ENCODE peak calls at places on chromosomes 11 and 22, in nine cellular contexts. One of them, this sample, is unnamed.

GRCh38 chr11:67409261-67409666 is 5.4 kb downstream of the TBC1D10C start:
- DNase-seq in COR-L47: no peak
- DNase-seq in NCI-H1436: no peak
- DNase-seq in stimulated activated CD4-positive, alpha-beta T cell treated with anti-CD3 and anti-CD28 coated beads, Interleukin-4, amount 100 ng/mL, for 48 hours: no peak
- DNase-seq in mammary epithelial cell: no peak
- DNase-seq in NCI-H345: no peak
- DNase-seq in activated T-cell treated with anti-CD3 and anti-CD28 coated beads for 1 hour: peak
- DNase-seq in HCT116: no peak
- DNase-seq in hepatocyte: no peak
- DNase-seq in this sample: peak

GRCh38 chr22:35648066-35649025 is at the start of gene APOL6:
- DNase-seq in COR-L47: no peak
- DNase-seq in NCI-H1436: no peak
- DNase-seq in stimulated activated CD4-positive, alpha-beta T cell treated with anti-CD3 and anti-CD28 coated beads, Interleukin-4, amount 100 ng/mL, for 48 hours: peak
- DNase-seq in mammary epithelial cell: peak
- DNase-seq in NCI-H345: no peak
- DNase-seq in activated T-cell treated with anti-CD3 and anti-CD28 coated beads for 1 hour: no peak
- DNase-seq in HCT116: no peak
- DNase-seq in hepatocyte: peak
- DNase-seq in this sample: peak

GRCh38 chr11:104619751-104620150 is 278.5 kb downstream of the CASP12 start:
- DNase-seq in COR-L47: no peak
- DNase-seq in NCI-H1436: no peak
- DNase-seq in stimulated activated CD4-positive, alpha-beta T cell treated with anti-CD3 and anti-CD28 coated beads, Interleukin-4, amount 100 ng/mL, for 48 hours: no peak
- DNase-seq in mammary epithelial cell: no peak
- DNase-seq in NCI-H345: no peak
- DNase-seq in activated T-cell treated with anti-CD3 and anti-CD28 coated beads for 1 hour: no peak
- DNase-seq in HCT116: no peak
- DNase-seq in hepatocyte: no peak
- DNase-seq in this sample: no peak

GRCh38 chr22:28111501-28111900 is 192.4 kb upstream of the PITPNB start:
- DNase-seq in COR-L47: no peak
- DNase-seq in NCI-H1436: no peak
- DNase-seq in stimulated activated CD4-positive, alpha-beta T cell treated with anti-CD3 and anti-CD28 coated beads, Interleukin-4, amount 100 ng/mL, for 48 hours: no peak
- DNase-seq in mammary epithelial cell: no peak
- DNase-seq in NCI-H345: no peak
- DNase-seq in activated T-cell treated with anti-CD3 and anti-CD28 coated beads for 1 hour: no peak
- DNase-seq in HCT116: no peak
- DNase-seq in hepatocyte: no peak
- DNase-seq in this sample: no peak

GRCh38 chr11:37973926-37974325 is 1375.9 kb upstream of the RAG2 start:
- DNase-seq in COR-L47: no peak
- DNase-seq in NCI-H1436: no peak
- DNase-seq in stimulated activated CD4-positive, alpha-beta T cell treated with anti-CD3 and anti-CD28 coated beads, Interleukin-4, amount 100 ng/mL, for 48 hours: no peak
- DNase-seq in mammary epithelial cell: peak
- DNase-seq in NCI-H345: no peak
- DNase-seq in activated T-cell treated with anti-CD3 and anti-CD28 coated beads for 1 hour: no peak
- DNase-seq in HCT116: no peak
- DNase-seq in hepatocyte: peak
- DNase-seq in this sample: no peak

GRCh38 chr11:60700689-60701508 is 1.5 kb downstream of the MS4A8 start:
- DNase-seq in COR-L47: peak
- DNase-seq in NCI-H1436: peak
- DNase-seq in stimulated activated CD4-positive, alpha-beta T cell treated with anti-CD3 and anti-CD28 coated beads, Interleukin-4, amount 100 ng/mL, for 48 hours: no peak
- DNase-seq in mammary epithelial cell: no peak
- DNase-seq in NCI-H345: peak
- DNase-seq in activated T-cell treated with anti-CD3 and anti-CD28 coated beads for 1 hour: no peak
- DNase-seq in HCT116: peak
- DNase-seq in hepatocyte: peak
- DNase-seq in this sample: no peak

GRCh38 chr22:28025866-28026575 is 107.0 kb upstream of the PITPNB start:
- DNase-seq in COR-L47: no peak
- DNase-seq in NCI-H1436: no peak
- DNase-seq in stimulated activated CD4-positive, alpha-beta T cell treated with anti-CD3 and anti-CD28 coated beads, Interleukin-4, amount 100 ng/mL, for 48 hours: no peak
- DNase-seq in mammary epithelial cell: no peak
- DNase-seq in NCI-H345: no peak
- DNase-seq in activated T-cell treated with anti-CD3 and anti-CD28 coated beads for 1 hour: no peak
- DNase-seq in HCT116: no peak
- DNase-seq in hepatocyte: no peak
- DNase-seq in this sample: no peak

GRCh38 chr22:33922268-33922667 is 2.0 kb upstream of the LARGE1 start:
- DNase-seq in COR-L47: no peak
- DNase-seq in NCI-H1436: no peak
- DNase-seq in stimulated activated CD4-positive, alpha-beta T cell treated with anti-CD3 and anti-CD28 coated beads, Interleukin-4, amount 100 ng/mL, for 48 hours: no peak
- DNase-seq in mammary epithelial cell: peak
- DNase-seq in NCI-H345: peak
- DNase-seq in activated T-cell treated with anti-CD3 and anti-CD28 coated beads for 1 hour: no peak
- DNase-seq in HCT116: no peak
- DNase-seq in hepatocyte: peak
- DNase-seq in this sample: no peak

GRCh38 chr11:82907376-82907775 is 5.8 kb downstream of the DDIAS start:
- DNase-seq in COR-L47: no peak
- DNase-seq in NCI-H1436: no peak
- DNase-seq in stimulated activated CD4-positive, alpha-beta T cell treated with anti-CD3 and anti-CD28 coated beads, Interleukin-4, amount 100 ng/mL, for 48 hours: no peak
- DNase-seq in mammary epithelial cell: no peak
- DNase-seq in NCI-H345: no peak
- DNase-seq in activated T-cell treated with anti-CD3 and anti-CD28 coated beads for 1 hour: no peak
- DNase-seq in HCT116: no peak
- DNase-seq in hepatocyte: no peak
- DNase-seq in this sample: no peak

GRCh38 chr11:96969251-96969650 is 579.4 kb downstream of the JRKL start:
- DNase-seq in COR-L47: no peak
- DNase-seq in NCI-H1436: no peak
- DNase-seq in stimulated activated CD4-positive, alpha-beta T cell treated with anti-CD3 and anti-CD28 coated beads, Interleukin-4, amount 100 ng/mL, for 48 hours: no peak
- DNase-seq in mammary epithelial cell: peak
- DNase-seq in NCI-H345: no peak
- DNase-seq in activated T-cell treated with anti-CD3 and anti-CD28 coated beads for 1 hour: no peak
- DNase-seq in HCT116: no peak
- DNase-seq in hepatocyte: no peak
- DNase-seq in this sample: no peak

GRCh38 chr11:11081786-11082185 is 223.9 kb upstream of the ZBED5 start:
- DNase-seq in COR-L47: no peak
- DNase-seq in NCI-H1436: no peak
- DNase-seq in stimulated activated CD4-positive, alpha-beta T cell treated with anti-CD3 and anti-CD28 coated beads, Interleukin-4, amount 100 ng/mL, for 48 hours: no peak
- DNase-seq in mammary epithelial cell: no peak
- DNase-seq in NCI-H345: no peak
- DNase-seq in activated T-cell treated with anti-CD3 and anti-CD28 coated beads for 1 hour: no peak
- DNase-seq in HCT116: no peak
- DNase-seq in hepatocyte: no peak
- DNase-seq in this sample: no peak

GRCh38 chr11:118219244-118219643 is 5.6 kb downstream of the JAML start:
- DNase-seq in COR-L47: no peak
- DNase-seq in NCI-H1436: no peak
- DNase-seq in stimulated activated CD4-positive, alpha-beta T cell treated with anti-CD3 and anti-CD28 coated beads, Interleukin-4, amount 100 ng/mL, for 48 hours: no peak
- DNase-seq in mammary epithelial cell: no peak
- DNase-seq in NCI-H345: no peak
- DNase-seq in activated T-cell treated with anti-CD3 and anti-CD28 coated beads for 1 hour: no peak
- DNase-seq in HCT116: no peak
- DNase-seq in hepatocyte: no peak
- DNase-seq in this sample: no peak

GRCh38 chr11:128521697-128522062 is 65.7 kb downstream of the ETS1 start:
- DNase-seq in COR-L47: no peak
- DNase-seq in NCI-H1436: no peak
- DNase-seq in stimulated activated CD4-positive, alpha-beta T cell treated with anti-CD3 and anti-CD28 coated beads, Interleukin-4, amount 100 ng/mL, for 48 hours: no peak
- DNase-seq in mammary epithelial cell: no peak
- DNase-seq in NCI-H345: no peak
- DNase-seq in activated T-cell treated with anti-CD3 and anti-CD28 coated beads for 1 hour: no peak
- DNase-seq in HCT116: no peak
- DNase-seq in hepatocyte: no peak
- DNase-seq in this sample: no peak

GRCh38 chr22:35454416-35455054 is 54.6 kb downstream of the MCM5 start:
- DNase-seq in COR-L47: no peak
- DNase-seq in NCI-H1436: no peak
- DNase-seq in stimulated activated CD4-positive, alpha-beta T cell treated with anti-CD3 and anti-CD28 coated beads, Interleukin-4, amount 100 ng/mL, for 48 hours: no peak
- DNase-seq in mammary epithelial cell: no peak
- DNase-seq in NCI-H345: no peak
- DNase-seq in activated T-cell treated with anti-CD3 and anti-CD28 coated beads for 1 hour: no peak
- DNase-seq in HCT116: no peak
- DNase-seq in hepatocyte: no peak
- DNase-seq in this sample: no peak

GRCh38 chr11:106391771-106392412 is 314.4 kb downstream of the AASDHPPT start:
- DNase-seq in COR-L47: no peak
- DNase-seq in NCI-H1436: no peak
- DNase-seq in stimulated activated CD4-positive, alpha-beta T cell treated with anti-CD3 and anti-CD28 coated beads, Interleukin-4, amount 100 ng/mL, for 48 hours: no peak
- DNase-seq in mammary epithelial cell: peak
- DNase-seq in NCI-H345: no peak
- DNase-seq in activated T-cell treated with anti-CD3 and anti-CD28 coated beads for 1 hour: no peak
- DNase-seq in HCT116: no peak
- DNase-seq in hepatocyte: no peak
- DNase-seq in this sample: no peak

GRCh38 chr22:23256138-23256932 is 76.0 kb downstream of the BCR start:
- DNase-seq in COR-L47: no peak
- DNase-seq in NCI-H1436: no peak
- DNase-seq in stimulated activated CD4-positive, alpha-beta T cell treated with anti-CD3 and anti-CD28 coated beads, Interleukin-4, amount 100 ng/mL, for 48 hours: no peak
- DNase-seq in mammary epithelial cell: no peak
- DNase-seq in NCI-H345: no peak
- DNase-seq in activated T-cell treated with anti-CD3 and anti-CD28 coated beads for 1 hour: no peak
- DNase-seq in HCT116: no peak
- DNase-seq in hepatocyte: no peak
- DNase-seq in this sample: no peak

GRCh38 chr11:129458756-129459535 is 83.3 kb downstream of the BARX2 start:
- DNase-seq in COR-L47: no peak
- DNase-seq in NCI-H1436: no peak
- DNase-seq in stimulated activated CD4-positive, alpha-beta T cell treated with anti-CD3 and anti-CD28 coated beads, Interleukin-4, amount 100 ng/mL, for 48 hours: no peak
- DNase-seq in mammary epithelial cell: no peak
- DNase-seq in NCI-H345: peak
- DNase-seq in activated T-cell treated with anti-CD3 and anti-CD28 coated beads for 1 hour: no peak
- DNase-seq in HCT116: no peak
- DNase-seq in hepatocyte: peak
- DNase-seq in this sample: no peak

GRCh38 chr11:94774345-94774744 is 6.2 kb downstream of the AMOTL1 start:
- DNase-seq in COR-L47: no peak
- DNase-seq in NCI-H1436: no peak
- DNase-seq in stimulated activated CD4-positive, alpha-beta T cell treated with anti-CD3 and anti-CD28 coated beads, Interleukin-4, amount 100 ng/mL, for 48 hours: no peak
- DNase-seq in mammary epithelial cell: no peak
- DNase-seq in NCI-H345: peak
- DNase-seq in activated T-cell treated with anti-CD3 and anti-CD28 coated beads for 1 hour: no peak
- DNase-seq in HCT116: no peak
- DNase-seq in hepatocyte: no peak
- DNase-seq in this sample: no peak

GRCh38 chr22:43451651-43452050 is 39.8 kb downstream of the MPPED1 start:
- DNase-seq in COR-L47: no peak
- DNase-seq in NCI-H1436: no peak
- DNase-seq in stimulated activated CD4-positive, alpha-beta T cell treated with anti-CD3 and anti-CD28 coated beads, Interleukin-4, amount 100 ng/mL, for 48 hours: no peak
- DNase-seq in mammary epithelial cell: no peak
- DNase-seq in NCI-H345: no peak
- DNase-seq in activated T-cell treated with anti-CD3 and anti-CD28 coated beads for 1 hour: no peak
- DNase-seq in HCT116: no peak
- DNase-seq in hepatocyte: no peak
- DNase-seq in this sample: no peak